ENCODE peak calls at places on chromosome 1, in four cellular contexts. B, Q, P and V are unnamed samples.

GRCh38 chr1:4633346-4633745 is 21.1 kb upstream of the AJAP1 start:
- DNase-seq in Q (no peak), P (no peak), B (no peak), V (no peak)

GRCh38 chr1:29519733-29520132 is 283.4 kb downstream of the PTPRU start:
- DNase-seq in Q (no peak), P (no peak), B (no peak), V (no peak)

GRCh38 chr1:36996106-36996505 is 38.2 kb downstream of the GRIK3 start:
- DNase-seq in Q (no peak), P (no peak), B (no peak), V (no peak)

GRCh38 chr1:23872421-23872820 is 4.3 kb upstream of the FUCA1 start:
- DNase-seq in P (no peak), Q (no peak), B (no peak), V (no peak)

GRCh38 chr1:240515505-240515904 is 96.5 kb downstream of the GREM2 start:
- DNase-seq in B (no peak), P (no peak), Q (peak), V (no peak)

GRCh38 chr1:93003981-93004380 is 42.7 kb upstream of the DIPK1A start:
- DNase-seq in Q (no peak), P (no peak), B (no peak), V (no peak)

GRCh38 chr1:94648225-94649007 is 106.9 kb upstream of the F3 start:
- DNase-seq in P (no peak), Q (peak), B (no peak), V (no peak)

GRCh38 chr1:190477687-190478192 is at the start of gene BRINP3:
- DNase-seq in P (no peak), Q (no peak), B (no peak), V (no peak)

GRCh38 chr1:237394263-237394662 is 352.3 kb downstream of the RYR2 start:
- DNase-seq in B (no peak), Q (no peak), P (no peak), V (no peak)